ENCODE peak calls at places on chromosome 22, in six cellular contexts. D is C1 segment of cervical spinal cord, A is activated T-cell treated with anti-CD3 and anti-CD28 coated beads for 1 hour, X is GM10248, N is uterus, R is T-cell. T is an unnamed sample.

GRCh38 chr22:27331526-27332281 is 469.9 kb downstream of the MN1 start:
- DNase-seq in D (no peak), A (no peak), X (no peak), N (no peak), R (no peak), T (no peak)

GRCh38 chr22:32985899-32986772 is 72.0 kb downstream of the SYN3 start:
- DNase-seq in D (peak), A (peak), X (peak), N (peak), R (no peak), T (no peak)

GRCh38 chr22:26579331-26579886 is 10.5 kb downstream of the TPST2 start:
- DNase-seq in D (no peak), A (no peak), X (peak), N (no peak), R (peak), T (peak)

GRCh38 chr22:39097098-39098020 is at the start of gene APOBEC3H:
- DNase-seq in D (no peak), A (no peak), X (peak), N (no peak), R (no peak), T (no peak)

GRCh38 chr22:44957267-44957905 is 52.4 kb downstream of the PHF21B start:
- DNase-seq in D (no peak), A (no peak), X (no peak), N (no peak), R (no peak), T (no peak)

GRCh38 chr22:50016988-50017700 is 4.6 kb upstream of the IL17REL start:
- DNase-seq in D (no peak), A (no peak), X (peak), N (no peak), R (no peak), T (no peak)

GRCh38 chr22:37569009-37569920 is 9.0 kb downstream of the CDC42EP1 start:
- DNase-seq in D (peak), A (no peak), X (no peak), N (no peak), R (no peak), T (no peak)

GRCh38 chr22:49951986-49952896 is 8.3 kb upstream of the PIM3 start:
- DNase-seq in D (no peak), A (no peak), X (no peak), N (no peak), R (no peak), T (no peak)

GRCh38 chr22:31122532-31123291 is at the start of gene INPP5J:
- DNase-seq in D (no peak), A (no peak), X (no peak), N (peak), R (no peak), T (no peak)

GRCh38 chr22:46571642-46572250 is 34.3 kb upstream of the CELSR1 start:
- DNase-seq in D (no peak), A (no peak), X (no peak), N (no peak), R (no peak), T (no peak)

GRCh38 chr22:46576556-46577351 is 39.3 kb upstream of the CELSR1 start:
- DNase-seq in D (no peak), A (peak), X (peak), N (peak), R (no peak), T (peak)

GRCh38 chr22:26648011-26648497 is 9.3 kb upstream of the MIAT start:
- DNase-seq in D (no peak), A (peak), X (no peak), N (no peak), R (no peak), T (peak)

GRCh38 chr22:38098410-38099249 is 11.9 kb downstream of the BAIAP2L2 start:
- DNase-seq in D (no peak), A (no peak), X (no peak), N (no peak), R (no peak), T (no peak)

GRCh38 chr22:21766933-21767462 is 31.4 kb upstream of the YPEL1 start:
- DNase-seq in D (no peak), A (peak), X (peak), N (no peak), R (peak), T (no peak)

GRCh38 chr22:26587991-26588613 is 1.8 kb downstream of the TPST2 start:
- DNase-seq in D (no peak), A (no peak), X (no peak), N (no peak), R (no peak), T (no peak)

GRCh38 chr22:48434156-48434867 is 1393.4 kb downstream of the BRD1 start:
- DNase-seq in D (no peak), A (no peak), X (no peak), N (no peak), R (no peak), T (no peak)

GRCh38 chr22:35782504-35782903 is 64.8 kb downstream of the APOL5 start:
- DNase-seq in D (no peak), A (no peak), X (no peak), N (no peak), R (no peak), T (no peak)

GRCh38 chr22:33883961-33884808 is 36.1 kb downstream of the LARGE1 start:
- DNase-seq in D (no peak), A (no peak), X (no peak), N (no peak), R (no peak), T (no peak)

GRCh38 chr22:41925783-41926460 is 684 bp downstream of the TNFRSF13C start:
- DNase-seq in D (no peak), A (peak), X (peak), N (no peak), R (peak), T (peak)

GRCh38 chr22:32204211-32204855 is 540 bp downstream of the RFPL2 start:
- DNase-seq in D (no peak), A (no peak), X (no peak), N (no peak), R (no peak), T (no peak)